ENCODE peak calls at places on chromosomes 2 and 18, in ten cellular contexts. X is stimulated activated CD4-positive, alpha-beta T cell treated with anti-CD3 and anti-CD28 coated beads, Interleukin-15, amount 100 ng/mL, for 24 hours; P is right atrium auricular region; U is KG1; Q is A549; C is esophagus squamous epithelium; A is epithelial cell of proximal tubule; N is AML-193; M is fibroblast of mammary gland; I is GM04503. V is an unnamed sample.

GRCh38 chr2:159249955-159250723 is 36.4 kb downstream of the WDSUB1 start:
- DNase-seq in X (no peak), P (peak; percentile 81), U (no peak), Q (peak; percentile 14), C (no peak), A (peak; percentile 75), N (peak; percentile 94), M (peak; percentile 89), I (peak; percentile 87), V (peak; percentile 28)

GRCh38 chr18:63970803-63971191 is 916 bp downstream of the SERPINB8 start:
- DNase-seq in X (no peak), P (no peak), U (no peak), Q (no peak), C (no peak), A (no peak), N (no peak), M (no peak), I (no peak), V (no peak)

GRCh38 chr18:62716679-62717058 is 1.3 kb downstream of the PHLPP1 start:
- DNase-seq in X (peak; percentile 45), P (no peak), U (no peak), Q (peak; percentile 21), C (no peak), A (no peak), N (peak; percentile 12), M (peak; percentile 16), I (no peak), V (no peak)

GRCh38 chr18:56459451-56459777 is 179.0 kb downstream of the TXNL1 start:
- DNase-seq in X (no peak), P (no peak), U (no peak), Q (no peak), C (no peak), A (no peak), N (no peak), M (no peak), I (no peak), V (no peak)

GRCh38 chr2:144703852-144704324 is 184.0 kb upstream of the ZEB2 start:
- DNase-seq in X (no peak), P (peak; percentile 72), U (peak; percentile 85), Q (peak; percentile 53), C (no peak), A (peak; percentile 88), N (peak; percentile 99), M (peak; percentile 90), I (peak; percentile 39), V (peak; percentile 100)

GRCh38 chr2:118856330-118856977 is 9.0 kb upstream of the EN1 start:
- DNase-seq in X (no peak), P (no peak), U (no peak), Q (no peak), C (no peak), A (no peak), N (no peak), M (no peak), I (no peak), V (no peak)

GRCh38 chr2:165667375-165667774 is 126.7 kb downstream of the GALNT3 start:
- DNase-seq in X (no peak), P (no peak), U (no peak), Q (no peak), C (no peak), A (no peak), N (no peak), M (no peak), I (no peak), V (no peak)

GRCh38 chr2:153287109-153287801 is 191.3 kb downstream of the RPRM start:
- DNase-seq in X (peak; percentile 17), P (no peak), U (no peak), Q (peak; percentile 47), C (no peak), A (no peak), N (no peak), M (no peak), I (no peak), V (no peak)

GRCh38 chr2:99845291-99845690 is 297.1 kb downstream of the AFF3 start:
- DNase-seq in X (no peak), P (no peak), U (no peak), Q (no peak), C (no peak), A (no peak), N (no peak), M (no peak), I (no peak), V (no peak)

GRCh38 chr2:867296-867695 is 83.4 kb upstream of the SNTG2 start:
- DNase-seq in X (no peak), P (no peak), U (no peak), Q (no peak), C (no peak), A (no peak), N (no peak), M (no peak), I (no peak), V (no peak)

GRCh38 chr2:40164736-40165502 is 287.0 kb downstream of the SLC8A1 start:
- DNase-seq in X (no peak), P (peak; percentile 60), U (no peak), Q (no peak), C (no peak), A (no peak), N (no peak), M (no peak), I (no peak), V (no peak)

GRCh38 chr2:118823666-118824065 is 23.8 kb downstream of the EN1 start:
- DNase-seq in X (no peak), P (no peak), U (no peak), Q (no peak), C (no peak), A (no peak), N (no peak), M (no peak), I (no peak), V (no peak)

GRCh38 chr2:171889808-171890207 is 4.2 kb downstream of the SLC25A12 start:
- DNase-seq in X (no peak), P (no peak), U (no peak), Q (no peak), C (no peak), A (no peak), N (no peak), M (no peak), I (no peak), V (no peak)

GRCh38 chr2:84807063-84807485 is 73.8 kb downstream of the TRABD2A start:
- DNase-seq in X (no peak), P (no peak), U (no peak), Q (peak; percentile 84), C (no peak), A (peak; percentile 16), N (no peak), M (peak; percentile 97), I (peak; percentile 96), V (no peak)

GRCh38 chr18:73520229-73520628 is 627.4 kb downstream of the FBXO15 start:
- DNase-seq in X (no peak), P (no peak), U (no peak), Q (peak; percentile 4), C (no peak), A (no peak), N (no peak), M (peak; percentile 7), I (no peak), V (no peak)

GRCh38 chr2:86686460-86686859 is 33.6 kb upstream of the RMND5A start:
- DNase-seq in X (no peak), P (no peak), U (no peak), Q (no peak), C (no peak), A (no peak), N (no peak), M (no peak), I (no peak), V (no peak)

GRCh38 chr18:8351173-8351572 is 258.1 kb upstream of the RAB12 start:
- DNase-seq in X (no peak), P (no peak), U (no peak), Q (no peak), C (no peak), A (no peak), N (no peak), M (peak; percentile 49), I (no peak), V (no peak)

GRCh38 chr18:10560457-10561045 is 34.7 kb downstream of the NAPG start:
- DNase-seq in X (peak; percentile 75), P (peak; percentile 88), U (peak; percentile 58), Q (peak; percentile 53), C (no peak), A (peak; percentile 22), N (peak; percentile 58), M (peak; percentile 75), I (no peak), V (no peak)

GRCh38 chr18:50313031-50313607 is 25.6 kb upstream of the CXXC1 start:
- DNase-seq in X (no peak), P (no peak), U (no peak), Q (no peak), C (no peak), A (no peak), N (no peak), M (peak; percentile 7), I (no peak), V (no peak)

GRCh38 chr2:239175181-239175580 is 225.6 kb downstream of the HDAC4 start:
- DNase-seq in X (no peak), P (no peak), U (no peak), Q (no peak), C (no peak), A (no peak), N (no peak), M (no peak), I (no peak), V (no peak)

GRCh38 chr2:82256983-82257382 is 1952.4 kb upstream of the LRRTM1 start:
- DNase-seq in X (no peak), P (no peak), U (no peak), Q (no peak), C (no peak), A (no peak), N (no peak), M (no peak), I (no peak), V (no peak)

GRCh38 chr2:218465987-218466633 is 47.2 kb downstream of the VIL1 start:
- DNase-seq in X (no peak), P (no peak), U (no peak), Q (peak; percentile 23), C (no peak), A (no peak), N (peak; percentile 32), M (peak; percentile 47), I (no peak), V (no peak)

GRCh38 chr2:86235196-86235980 is 36.1 kb downstream of the MRPL35 start:
- DNase-seq in X (no peak), P (no peak), U (no peak), Q (no peak), C (no peak), A (no peak), N (no peak), M (no peak), I (no peak), V (no peak)

GRCh38 chr2:42566006-42566405 is 2.4 kb upstream of the MTA3 start:
- DNase-seq in X (no peak), P (no peak), U (no peak), Q (no peak), C (no peak), A (no peak), N (no peak), M (no peak), I (no peak), V (no peak)

GRCh38 chr2:113282747-113283533 is 4.2 kb upstream of the PAX8 start:
- DNase-seq in X (no peak), P (no peak), U (no peak), Q (peak; percentile 94), C (no peak), A (peak; percentile 87), N (peak; percentile 61), M (no peak), I (no peak), V (no peak)

GRCh38 chr2:159124441-159124911 is 156.0 kb downstream of the TANC1 start:
- DNase-seq in X (peak; percentile 41), P (no peak), U (peak; percentile 40), Q (peak; percentile 63), C (no peak), A (peak; percentile 48), N (peak; percentile 33), M (peak; percentile 88), I (peak; percentile 85), V (peak; percentile 60)

GRCh38 chr2:69618362-69618761 is 25.2 kb downstream of the AAK1 start:
- DNase-seq in X (no peak), P (peak; percentile 64), U (no peak), Q (no peak), C (no peak), A (no peak), N (no peak), M (peak; percentile 37), I (no peak), V (no peak)

GRCh38 chr2:239042046-239042445 is 194.2 kb downstream of the TWIST2 start:
- DNase-seq in X (no peak), P (no peak), U (no peak), Q (no peak), C (no peak), A (no peak), N (no peak), M (no peak), I (no peak), V (no peak)